ENCODE peak calls at places on chromosomes 7 and 10, in nine cellular contexts. X is thoracic aorta, R is tibial nerve, Y is astrocyte, H is gastrocnemius medialis, D is transverse colon, O is ascending aorta, Z is tibial artery, P is body of pancreas. S is an unnamed sample.

GRCh38 chr7:132298782-132299181 is 277.5 kb downstream of the PLXNA4 start:
- DNase-seq in X (no peak), R (no peak), Y (peak; percentile 80), H (no peak), D (no peak), O (no peak), Z (no peak), P (no peak), S (no peak)

GRCh38 chr7:96182424-96183158 is 139.3 kb downstream of the SLC25A13 start:
- DNase-seq in X (no peak), R (no peak), Y (no peak), H (no peak), D (no peak), O (no peak), Z (no peak), P (no peak), S (no peak)

GRCh38 chr10:101258179-101258885 is 29.1 kb upstream of the LBX1 start:
- DNase-seq in X (no peak), R (no peak), Y (no peak), H (no peak), D (no peak), O (no peak), Z (no peak), P (no peak), S (no peak)

GRCh38 chr7:82593780-82594179 is 150.2 kb upstream of the CACNA2D1 start:
- DNase-seq in X (no peak), R (no peak), Y (peak; percentile 59), H (no peak), D (no peak), O (no peak), Z (no peak), P (no peak), S (no peak)

GRCh38 chr7:4484545-4484944 is 197.6 kb upstream of the FOXK1 start:
- DNase-seq in X (no peak), R (no peak), Y (no peak), H (no peak), D (no peak), O (no peak), Z (no peak), P (no peak), S (no peak)

GRCh38 chr10:21527634-21528451 is 2.4 kb upstream of the SKIDA1 start:
- DNase-seq in X (no peak), R (no peak), Y (peak; percentile 80), H (no peak), D (no peak), O (no peak), Z (no peak), P (no peak), S (no peak)

GRCh38 chr10:101745074-101745690 is 30.7 kb downstream of the FGF8 start:
- DNase-seq in X (no peak), R (peak; percentile 7), Y (no peak), H (no peak), D (no peak), O (no peak), Z (no peak), P (no peak), S (no peak)

GRCh38 chr7:74612015-74612829 is 45.3 kb upstream of the GTF2I start:
- DNase-seq in X (no peak), R (no peak), Y (peak; percentile 51), H (no peak), D (no peak), O (no peak), Z (no peak), P (peak; percentile 53), S (peak; percentile 49)

GRCh38 chr7:147279951-147280350 is 1163.3 kb downstream of the CNTNAP2 start:
- DNase-seq in X (no peak), R (no peak), Y (no peak), H (no peak), D (no peak), O (no peak), Z (no peak), P (no peak), S (no peak)

GRCh38 chr10:16686081-16686902 is 130.9 kb downstream of the RSU1 start:
- DNase-seq in X (no peak), R (no peak), Y (no peak), H (no peak), D (no peak), O (no peak), Z (no peak), P (no peak), S (no peak)

GRCh38 chr7:834277-834676 is 2.0 kb downstream of the SUN1 start:
- DNase-seq in X (no peak), R (no peak), Y (no peak), H (no peak), D (no peak), O (no peak), Z (no peak), P (no peak), S (no peak)

GRCh38 chr7:44119829-44120380 is 3.4 kb downstream of the POLD2 start:
- DNase-seq in X (no peak), R (no peak), Y (no peak), H (no peak), D (no peak), O (no peak), Z (no peak), P (no peak), S (no peak)

GRCh38 chr7:94874036-94874745 is 33.2 kb upstream of the PPP1R9A start:
- DNase-seq in X (no peak), R (no peak), Y (no peak), H (no peak), D (no peak), O (no peak), Z (no peak), P (no peak), S (no peak)

GRCh38 chr10:33376976-33377657 is 42.6 kb upstream of the NRP1 start:
- DNase-seq in X (no peak), R (no peak), Y (peak; percentile 83), H (no peak), D (no peak), O (no peak), Z (no peak), P (no peak), S (no peak)

GRCh38 chr7:24501452-24502134 is 71.7 kb upstream of the PALS2 start:
- DNase-seq in X (no peak), R (no peak), Y (no peak), H (no peak), D (no peak), O (no peak), Z (no peak), P (no peak), S (no peak)

GRCh38 chr10:6022693-6023092 is 39.5 kb downstream of the IL2RA start:
- DNase-seq in X (no peak), R (no peak), Y (no peak), H (no peak), D (no peak), O (no peak), Z (no peak), P (no peak), S (no peak)

GRCh38 chr7:110186334-110186733 is 904.6 kb upstream of the LRRN3 start:
- DNase-seq in X (no peak), R (no peak), Y (no peak), H (no peak), D (no peak), O (no peak), Z (no peak), P (no peak), S (peak; percentile 19)

DNA sequence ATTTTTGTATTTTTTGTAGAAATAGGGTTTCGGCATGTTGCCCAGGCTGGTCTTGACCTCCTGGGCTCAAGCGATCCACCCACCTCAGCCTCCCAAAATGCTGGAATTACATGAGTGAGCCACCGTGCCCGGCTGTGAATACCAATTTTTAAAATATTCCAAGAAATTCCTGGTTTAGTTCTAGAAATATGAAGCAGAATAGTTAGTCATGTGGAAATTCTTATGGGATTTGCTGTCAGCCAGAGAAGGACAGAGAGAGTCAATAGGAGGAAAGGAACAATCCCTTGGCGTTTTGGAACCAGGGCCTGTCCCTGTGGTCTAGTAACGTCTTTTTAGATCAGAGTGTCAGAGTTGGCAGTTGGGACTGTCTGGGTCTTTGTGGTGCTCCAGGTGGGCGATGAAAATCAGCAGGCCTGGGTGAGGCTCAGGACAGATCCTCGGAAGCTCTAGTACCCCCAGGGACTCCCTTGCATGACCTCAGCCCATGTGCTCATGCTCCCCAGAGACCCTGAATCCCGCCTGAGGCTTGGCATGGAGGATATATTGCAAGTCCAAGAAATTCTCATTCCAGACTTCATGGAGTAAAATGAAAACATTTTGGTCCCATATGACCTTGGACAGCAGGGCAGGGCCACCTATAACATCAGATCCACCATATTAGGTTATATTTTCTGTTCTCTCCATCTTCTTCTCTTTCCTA is 7.8 kb downstream of the NODAL start:
- DNase-seq in X (no peak), R (no peak), Y (no peak), H (no peak), D (no peak), O (no peak), Z (peak; percentile 80), P (no peak), S (no peak)
- H3K4me3 ChIP-seq in X (no peak overlapping the region), R (no peak overlapping the region), Y (no peak overlapping the region), H (no peak overlapping the region), D (no peak overlapping the region), O (no peak overlapping the region), Z (no peak overlapping the region), P (no peak overlapping the region), S (no peak overlapping the region)

DNA sequence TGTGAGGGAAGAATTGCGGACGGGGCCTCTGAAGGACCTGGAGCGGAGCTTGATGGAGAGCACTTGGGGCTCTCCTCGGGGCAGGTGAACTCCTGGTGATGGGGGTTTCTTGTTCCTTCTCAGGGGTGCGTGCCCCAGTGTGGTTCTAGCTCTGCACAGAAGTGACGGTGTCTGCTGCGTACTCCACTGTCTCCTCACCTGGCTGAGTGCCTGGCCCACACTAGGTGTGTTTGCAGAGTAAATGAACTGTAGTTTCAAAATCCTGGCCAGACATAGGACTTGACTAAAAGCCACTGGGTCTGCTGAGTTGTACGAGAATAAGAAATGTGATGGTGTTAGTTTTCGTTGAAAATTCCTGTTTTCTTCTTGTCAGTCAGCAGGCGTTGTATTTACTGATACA is 35.6 kb downstream of the DYNC2I1 start:
- DNase-seq in X (no peak), R (no peak), Y (no peak), H (no peak), D (no peak), O (no peak), Z (no peak), P (no peak), S (no peak)
- H3K36me3 ChIP-seq in X (peaks cover 30% of the 10 kb centered on the region), R (peaks cover 85% of the 10 kb centered on the region), Y (peaks cover 12% of the 10 kb centered on the region), H (peaks cover 53% of the 10 kb centered on the region), D (peaks cover 31% of the 10 kb centered on the region), O (peaks cover 63% of the 10 kb centered on the region), Z (peaks cover 27% of the 10 kb centered on the region), P (no peaks in the 10 kb centered on the region), S (no peaks in the 10 kb centered on the region)

DNA sequence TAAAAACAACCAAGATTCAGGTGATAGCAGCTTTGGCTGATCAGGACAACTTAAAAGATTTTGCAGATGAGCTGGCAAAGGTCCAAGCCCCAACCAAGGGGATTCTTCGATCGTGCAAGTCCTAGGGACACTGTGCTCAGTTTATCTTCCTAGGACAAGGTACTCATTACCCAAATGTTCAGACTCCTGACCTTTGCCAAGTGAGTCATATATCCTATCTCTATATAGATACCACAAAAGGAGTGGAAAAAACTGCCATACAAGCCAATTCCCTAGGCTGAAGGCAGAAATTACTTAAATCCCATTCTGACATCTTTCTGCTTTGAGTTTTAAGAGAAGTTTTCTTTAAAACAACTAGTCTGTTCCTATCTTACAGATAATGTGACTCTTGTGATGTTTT is 142.5 kb upstream of the ASAH2 start:
- DNase-seq in X (no peak), R (no peak), Y (peak; percentile 78), H (no peak), D (no peak), O (no peak), Z (no peak), P (no peak), S (no peak)
- H3K27ac ChIP-seq in X (no peak overlapping the region), R (no peak overlapping the region), Y (peak overlapping the region; percentile 67), H (no peak overlapping the region), D (no peak overlapping the region), O (no peak overlapping the region), Z (no peak overlapping the region), P (no peak overlapping the region), S (no peak overlapping the region)

GRCh38 chr10:80462986-80463741 is 9.1 kb downstream of the TSPAN14 start:
- DNase-seq in X (no peak), R (no peak), Y (peak; percentile 66), H (no peak), D (no peak), O (no peak), Z (no peak), P (no peak), S (no peak)
- H3K4me3 ChIP-seq in X (peak overlapping the region; percentile 37), R (no peak overlapping the region), Y (no peak overlapping the region), H (no peak overlapping the region), D (no peak overlapping the region), O (no peak overlapping the region), Z (no peak overlapping the region), P (no peak overlapping the region), S (no peak overlapping the region)

S was measured in prostate gland.